ENCODE peak calls at places on chromosome 10, in ten cellular contexts. G is H9, I is uterus, D is mammary epithelial cell, W is ascending aorta, V is mesenchymal stem cell, F is neural progenitor cell, B is HCT116, K is lower lobe of right lung, Y is aorta. H is an unnamed sample. For H3K4me1, the result is how much of the 10 kb centered on the place peaks cover.

GRCh38 chr10:100019824-100020160 is 10.0 kb upstream of the DNMBP start:
- DNase-seq in G (peak), I (no peak), D (no peak), W (no peak), V (peak), F (peak), B (no peak), K (no peak), Y (no peak), H (no peak)

GRCh38 chr10:127117125-127117524 is 79.3 kb downstream of the INSYN2A start:
- DNase-seq in G (peak), I (no peak), D (peak), W (no peak), V (peak), F (peak), B (no peak), K (no peak), Y (peak), H (peak)

GRCh38 chr10:99667108-99667751 is 7.9 kb downstream of the ENTPD7 start:
- DNase-seq in G (no peak), I (no peak), D (peak), W (no peak), V (peak), F (no peak), B (peak), K (no peak), Y (no peak), H (no peak)

GRCh38 chr10:22461891-22462290 is 116.6 kb downstream of the SPAG6 start:
- DNase-seq in G (no peak), I (no peak), D (no peak), W (no peak), V (no peak), F (no peak), B (no peak), K (no peak), Y (no peak), H (no peak)

GRCh38 chr10:130167193-130167592 is 31.0 kb downstream of the GLRX3 start:
- DNase-seq in G (no peak), I (no peak), D (no peak), W (no peak), V (no peak), F (no peak), B (no peak), K (no peak), Y (no peak), H (no peak)

GRCh38 chr10:101120884-101121660 is 10.0 kb upstream of the TLX1 start:
- DNase-seq in G (peak), I (no peak), D (no peak), W (no peak), V (no peak), F (no peak), B (no peak), K (no peak), Y (no peak), H (no peak)

GRCh38 chr10:63553031-63553430 is 31.8 kb downstream of the REEP3 start:
- DNase-seq in G (no peak), I (no peak), D (peak), W (no peak), V (peak), F (no peak), B (peak), K (no peak), Y (no peak), H (no peak)

GRCh38 chr10:130079614-130080460 is 30.8 kb downstream of the C10orf143 start:
- DNase-seq in G (no peak), I (no peak), D (no peak), W (no peak), V (no peak), F (no peak), B (no peak), K (no peak), Y (no peak), H (no peak)

GRCh38 chr10:103564799-103565365 is 71.4 kb downstream of the NEURL1 start:
- DNase-seq in G (peak), I (no peak), D (no peak), W (no peak), V (no peak), F (peak), B (peak), K (no peak), Y (no peak), H (peak)

GRCh38 chr10:13518076-13518692 is 10.6 kb downstream of the BEND7 start:
- DNase-seq in G (peak), I (no peak), D (no peak), W (no peak), V (peak), F (peak), B (no peak), K (no peak), Y (no peak), H (no peak)

GRCh38 chr10:27527597-27528295 is 23.6 kb downstream of the RAB18 start:
- DNase-seq in G (no peak), I (no peak), D (no peak), W (no peak), V (no peak), F (no peak), B (no peak), K (no peak), Y (no peak), H (no peak)

GRCh38 chr10:119859422-119860258 is 13.0 kb downstream of the MCMBP start:
- DNase-seq in G (no peak), I (no peak), D (peak), W (no peak), V (peak), F (peak), B (peak), K (no peak), Y (no peak), H (no peak)

GRCh38 chr10:277963-278362 is 142.7 kb downstream of the ZMYND11 start:
- DNase-seq in G (no peak), I (no peak), D (no peak), W (no peak), V (no peak), F (no peak), B (no peak), K (no peak), Y (no peak), H (no peak)

GRCh38 chr10:20737107-20737506 is 160.0 kb downstream of the NEBL start:
- DNase-seq in G (no peak), I (no peak), D (no peak), W (no peak), V (no peak), F (no peak), B (no peak), K (no peak), Y (no peak), H (no peak)

GRCh38 chr10:103679096-103679790 is 176.1 kb downstream of the SH3PXD2A start:
- DNase-seq in G (no peak), I (no peak), D (no peak), W (no peak), V (no peak), F (no peak), B (no peak), K (no peak), Y (no peak), H (no peak)

GRCh38 chr10:129365767-129366400 is 101.2 kb upstream of the MGMT start:
- DNase-seq in G (peak), I (no peak), D (no peak), W (no peak), V (no peak), F (no peak), B (peak), K (no peak), Y (no peak), H (no peak)

GRCh38 chr10:95121904-95122303 is 52.6 kb upstream of the CYP2C8 start:
- DNase-seq in G (no peak), I (no peak), D (no peak), W (no peak), V (peak), F (no peak), B (no peak), K (no peak), Y (no peak), H (no peak)

GRCh38 chr10:11163990-11164805 is 146.5 kb downstream of the CELF2 start:
- DNase-seq in G (no peak), I (no peak), D (no peak), W (no peak), V (no peak), F (peak), B (no peak), K (no peak), Y (no peak), H (no peak)

GRCh38 chr10:69734797-69735468 is 66.8 kb upstream of the COL13A1 start:
- DNase-seq in G (no peak), I (no peak), D (no peak), W (no peak), V (no peak), F (no peak), B (no peak), K (no peak), Y (no peak), H (no peak)

GRCh38 chr10:116056445-116057293 is 216.3 kb downstream of the GFRA1 start:
- DNase-seq in G (no peak), I (peak), D (no peak), W (no peak), V (no peak), F (no peak), B (no peak), K (no peak), Y (no peak), H (no peak)

GRCh38 chr10:69069090-69070042 is 18.5 kb upstream of the SRGN start:
- DNase-seq in G (peak), I (no peak), D (no peak), W (no peak), V (peak), F (no peak), B (no peak), K (no peak), Y (no peak), H (no peak)

GRCh38 chr10:124231188-124232135 is 138.1 kb upstream of the CHST15 start:
- DNase-seq in G (no peak), I (no peak), D (no peak), W (no peak), V (no peak), F (no peak), B (no peak), K (no peak), Y (no peak), H (peak)

GRCh38 chr10:99676435-99676834 is 17.1 kb downstream of the ENTPD7 start:
- DNase-seq in G (no peak), I (no peak), D (no peak), W (no peak), V (peak), F (no peak), B (no peak), K (no peak), Y (no peak), H (peak)

GRCh38 chr10:120600871-120601644 is 144.0 kb downstream of the PLPP4 start:
- DNase-seq in G (peak), I (no peak), D (peak), W (no peak), V (no peak), F (peak), B (no peak), K (no peak), Y (no peak), H (no peak)

GRCh38 chr10:52378124-52378523 is 64.0 kb downstream of the DKK1 start:
- DNase-seq in G (no peak), I (no peak), D (no peak), W (no peak), V (no peak), F (no peak), B (no peak), K (no peak), Y (no peak), H (no peak)

GRCh38 chr10:61612009-61612408 is 50.7 kb upstream of the CABCOCO1 start:
- DNase-seq in G (no peak), I (peak), D (no peak), W (no peak), V (no peak), F (no peak), B (no peak), K (no peak), Y (no peak), H (peak)

GRCh38 chr10:22321831-22322662 is 1.1 kb downstream of the BMI1 start:
- DNase-seq in G (peak), I (no peak), D (peak), W (no peak), V (peak), F (peak), B (no peak), K (peak), Y (peak), H (peak)

GRCh38 chr10:14533295-14533694 is 202.6 kb upstream of the FRMD4A start:
- DNase-seq in G (no peak), I (no peak), D (no peak), W (no peak), V (no peak), F (no peak), B (no peak), K (no peak), Y (no peak), H (no peak)
- H3K4me1 ChIP-seq in G (under half), I (under half), D (under half), W (under half), V (under half), F (under half), B (under half), K (under half), Y (under half), H (under half)

GRCh38 chr10:93435621-93436385 is 46.3 kb downstream of the MYOF start:
- DNase-seq in G (no peak), I (no peak), D (no peak), W (no peak), V (peak), F (peak), B (no peak), K (no peak), Y (no peak), H (no peak)
- H3K4me1 ChIP-seq in G (under half), I (under half), D (half or more), W (under half), V (under half), F (under half), B (half or more), K (half or more), Y (under half), H (under half)

DNA sequence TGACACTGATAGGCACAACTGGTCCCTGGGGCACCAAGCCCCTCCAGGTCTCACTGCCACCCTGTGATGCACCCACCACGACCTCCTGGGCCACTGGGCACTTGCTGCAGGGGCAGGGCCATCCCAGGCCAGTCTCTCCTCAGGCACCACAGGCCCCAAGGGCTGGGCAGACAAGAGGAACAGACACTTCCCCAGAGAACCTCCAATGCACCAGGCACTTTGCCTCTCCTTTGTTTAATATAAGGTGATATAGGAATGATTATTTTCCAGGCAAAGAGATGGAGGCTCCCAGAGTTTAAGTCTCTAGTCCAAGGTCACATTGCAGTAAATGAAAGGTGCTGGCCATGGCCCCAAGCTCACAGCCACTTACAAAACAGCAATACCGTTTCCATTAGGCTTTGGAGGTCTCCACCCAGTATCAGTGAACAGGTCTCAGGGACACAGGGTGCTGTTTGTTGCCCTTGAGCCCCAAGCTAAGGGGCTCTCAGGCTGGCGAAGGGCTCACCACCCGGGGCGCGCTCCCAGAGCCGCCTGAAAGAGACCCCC is 4.5 kb downstream of the DEPP1 start:
- DNase-seq in G (no peak), I (peak), D (no peak), W (no peak), V (no peak), F (no peak), B (no peak), K (no peak), Y (peak), H (no peak)
- H3K4me1 ChIP-seq in G (under half), I (under half), D (under half), W (under half), V (under half), F (under half), B (under half), K (half or more), Y (under half), H (under half)

DNA sequence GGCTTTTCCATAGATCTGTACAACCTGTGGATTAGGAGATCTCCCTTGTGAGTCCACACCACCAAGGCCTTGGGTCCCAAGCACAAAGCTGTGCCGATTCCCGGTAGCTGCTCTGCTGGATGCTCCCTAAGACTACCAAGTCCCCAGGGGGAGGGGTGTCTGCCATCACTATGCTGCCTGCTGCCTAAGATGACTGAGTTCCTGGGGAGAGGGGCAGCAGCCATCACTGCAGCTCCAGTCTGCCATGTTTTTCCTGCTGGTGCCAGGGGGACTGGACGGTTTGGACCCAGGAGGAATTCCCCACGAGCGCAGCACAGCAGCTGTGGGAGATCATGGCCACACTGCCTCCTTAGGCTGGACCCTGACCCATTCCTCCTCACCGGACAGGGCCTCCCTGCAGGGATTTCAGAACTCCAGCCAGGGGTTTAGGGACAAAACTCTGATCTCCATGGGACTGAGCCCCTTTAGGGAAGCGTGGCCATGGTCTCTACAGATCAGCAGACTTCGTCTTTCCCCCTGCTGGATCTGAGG is 1049.8 kb downstream of the SORCS1 start:
- DNase-seq in G (no peak), I (no peak), D (no peak), W (no peak), V (no peak), F (no peak), B (no peak), K (no peak), Y (no peak), H (no peak)
- H3K4me1 ChIP-seq in G (under half), I (under half), D (under half), W (under half), V (under half), F (under half), B (under half), K (under half), Y (under half), H (under half)

GRCh38 chr10:65778753-65779152 is 1147.1 kb upstream of the LRRTM3 start:
- DNase-seq in G (no peak), I (no peak), D (no peak), W (no peak), V (no peak), F (no peak), B (no peak), K (peak), Y (no peak), H (no peak)
- H3K4me1 ChIP-seq in G (under half), I (under half), D (under half), W (under half), V (under half), F (under half), B (under half), K (under half), Y (under half), H (under half)

GRCh38 chr10:110269641-110270318 is 34.9 kb downstream of the SMNDC1 start:
- DNase-seq in G (no peak), I (no peak), D (no peak), W (no peak), V (no peak), F (no peak), B (no peak), K (no peak), Y (no peak), H (peak)

GRCh38 chr10:110267246-110267645 is 37.5 kb downstream of the SMNDC1 start:
- DNase-seq in G (no peak), I (no peak), D (no peak), W (no peak), V (no peak), F (no peak), B (no peak), K (no peak), Y (no peak), H (no peak)

GRCh38 chr10:110265573-110266193 is 39.0 kb downstream of the SMNDC1 start:
- DNase-seq in G (no peak), I (no peak), D (no peak), W (no peak), V (no peak), F (no peak), B (no peak), K (no peak), Y (no peak), H (no peak)

GRCh38 chr10:110268931-110269640 is 35.6 kb downstream of the SMNDC1 start:
- DNase-seq in G (no peak), I (no peak), D (no peak), W (no peak), V (no peak), F (no peak), B (no peak), K (no peak), Y (no peak), H (no peak)

GRCh38 chr10:110268442-110268841 is 36.3 kb downstream of the SMNDC1 start:
- DNase-seq in G (no peak), I (no peak), D (no peak), W (no peak), V (no peak), F (no peak), B (no peak), K (no peak), Y (no peak), H (peak)
- H3K4me1 ChIP-seq in G (under half), I (under half), D (under half), W (under half), V (under half), F (under half), B (under half), K (under half), Y (under half), H (under half)

GRCh38 chr10:6348091-6348862 is 145.5 kb downstream of the PFKFB3 start:
- DNase-seq in G (no peak), I (no peak), D (no peak), W (peak), V (no peak), F (no peak), B (no peak), K (peak), Y (peak), H (no peak)
- H3K4me1 ChIP-seq in G (under half), I (under half), D (under half), W (under half), V (under half), F (under half), B (under half), K (under half), Y (under half), H (under half)